ENCODE peak calls at places on chromosomes 2 and 18, in nine cellular contexts. N is AG10803; K is colonic mucosa; L is foreskin fibroblast; I is GM13976; U is upper lobe of right lung; Y is kidney; C is CD4-positive, alpha-beta T cell; Q is bronchial epithelial cell. O is an unnamed sample.

GRCh38 chr2:85998071-85998991 is 107.4 kb downstream of the POLR1A start:
- DNase-seq in U (peak), N (peak), Y (peak), C (no peak), Q (no peak), L (peak), K (no peak), I (no peak), O (peak)

GRCh38 chr2:45707661-45708060 is 56.2 kb downstream of the PRKCE start:
- DNase-seq in N (no peak), I (no peak), Y (no peak), C (no peak), L (no peak), K (no peak), U (no peak), Q (no peak), O (no peak)

GRCh38 chr2:171084128-171084527 is 76.6 kb downstream of the TLK1 start:
- DNase-seq in Y (no peak), I (no peak), U (no peak), N (no peak), C (no peak), L (no peak), K (no peak), Q (no peak), O (no peak)

GRCh38 chr18:24818451-24818850 is 358.0 kb downstream of the HRH4 start:
- DNase-seq in Y (no peak), K (no peak), U (no peak), C (no peak), N (no peak), Q (no peak), I (no peak), L (no peak), O (no peak)

GRCh38 chr2:133737597-133737996 is 169.3 kb upstream of the NCKAP5 start:
- DNase-seq in N (no peak), C (no peak), Y (no peak), L (peak), U (no peak), K (no peak), Q (no peak), I (no peak), O (no peak)

GRCh38 chr2:102514061-102514785 is 41.2 kb downstream of the SLC9A4 start:
- DNase-seq in C (no peak), I (no peak), N (peak), K (no peak), L (peak), Y (no peak), Q (peak), U (no peak), O (peak)

GRCh38 chr18:6414723-6415362 is at the start of gene L3MBTL4:
- DNase-seq in I (peak), L (peak), N (no peak), K (peak), Q (no peak), C (no peak), U (peak), Y (peak), O (no peak)

GRCh38 chr2:170258382-170258781 is 80.4 kb downstream of the MYO3B start:
- DNase-seq in U (no peak), K (no peak), C (no peak), Y (no peak), N (no peak), I (no peak), Q (peak), L (peak), O (no peak)

GRCh38 chr2:190378883-190379237 is 29.3 kb upstream of the MFSD6 start:
- DNase-seq in L (no peak), N (no peak), C (no peak), Y (no peak), K (no peak), Q (no peak), U (no peak), I (no peak), O (no peak)

GRCh38 chr2:146853741-146854444 is 990.9 kb upstream of the ACVR2A start:
- DNase-seq in C (no peak), L (peak), I (no peak), K (no peak), Q (peak), N (peak), Y (no peak), U (no peak), O (no peak)

GRCh38 chr2:48315847-48316194 is 214.1 kb upstream of the STON1 start:
- DNase-seq in I (no peak), C (no peak), L (peak), N (no peak), Q (peak), Y (no peak), K (peak), U (no peak), O (no peak)

GRCh38 chr2:213476641-213477040 is 192.4 kb downstream of the SPAG16 start:
- DNase-seq in L (no peak), U (no peak), Y (no peak), Q (peak), K (no peak), I (no peak), C (no peak), N (peak), O (peak)

GRCh38 chr2:46469116-46469515 is 10.2 kb upstream of the TMEM247 start:
- DNase-seq in L (no peak), U (no peak), K (no peak), N (no peak), C (no peak), I (no peak), Y (no peak), Q (peak), O (no peak)

GRCh38 chr2:177489719-177490301 is 97.2 kb downstream of the AGPS start:
- DNase-seq in L (peak), Y (no peak), Q (peak), C (no peak), U (no peak), N (peak), K (no peak), I (no peak), O (peak)

GRCh38 chr2:18959952-18960717 is 370.8 kb upstream of the NT5C1B start:
- DNase-seq in I (no peak), Q (peak), Y (no peak), L (peak), C (no peak), K (no peak), N (peak), U (no peak), O (no peak)

GRCh38 chr2:120441744-120442471 is 96.0 kb downstream of the INHBB start:
- DNase-seq in Q (peak), Y (peak), I (no peak), N (peak), L (peak), C (no peak), K (peak), U (peak), O (no peak)

GRCh38 chr2:95728878-95729511 is 137.2 kb downstream of the TRIM43 start:
- DNase-seq in I (peak), N (peak), C (no peak), L (peak), U (no peak), Y (no peak), Q (peak), K (peak), O (peak)

GRCh38 chr2:27753744-27754588 is 17.6 kb upstream of the MRPL33 start:
- DNase-seq in L (peak), K (peak), C (peak), N (peak), U (peak), I (peak), Q (peak), Y (peak), O (peak)

GRCh38 chr2:33086400-33087015 is 139.8 kb downstream of the LTBP1 start:
- DNase-seq in L (peak), I (no peak), Q (peak), N (no peak), Y (no peak), C (no peak), K (no peak), U (no peak), O (no peak)

GRCh38 chr2:24400207-24400907 is 40.0 kb upstream of the ITSN2 start:
- DNase-seq in L (no peak), N (no peak), C (no peak), Y (no peak), U (no peak), K (no peak), Q (no peak), I (no peak), O (no peak)

GRCh38 chr2:11270891-11271290 is 73.5 kb downstream of the ROCK2 start:
- DNase-seq in N (peak), Q (peak), I (no peak), U (no peak), K (no peak), C (no peak), L (peak), Y (no peak), O (no peak)

GRCh38 chr2:38074047-38074774 is 1.7 kb downstream of the CYP1B1 start:
- DNase-seq in I (peak), N (no peak), U (peak), C (no peak), Y (peak), Q (no peak), L (no peak), K (no peak), O (no peak)

GRCh38 chr18:52150050-52150449 is 189.9 kb upstream of the DCC start:
- DNase-seq in Q (peak), U (no peak), Y (no peak), C (no peak), K (no peak), L (no peak), I (no peak), N (no peak), O (no peak)

GRCh38 chr2:219448099-219448775 is 13.6 kb downstream of the SPEG start:
- DNase-seq in Q (no peak), I (no peak), Y (no peak), C (no peak), U (no peak), K (no peak), N (no peak), L (no peak), O (no peak)

GRCh38 chr2:222595573-222595972 is 60.3 kb downstream of the FARSB start:
- DNase-seq in U (no peak), Y (no peak), K (no peak), C (no peak), N (no peak), Q (no peak), L (peak), I (no peak), O (no peak)

GRCh38 chr2:37146062-37146461 is 10.7 kb downstream of the EIF2AK2 start:
- DNase-seq in U (no peak), K (no peak), C (no peak), Q (no peak), I (no peak), L (no peak), Y (no peak), N (no peak), O (no peak)

GRCh38 chr2:150214626-150215025 is 272.8 kb downstream of the RND3 start:
- DNase-seq in Y (no peak), C (no peak), K (peak), I (no peak), Q (no peak), U (no peak), L (no peak), N (no peak), O (no peak)

GRCh38 chr2:195648780-195649179 is 8.2 kb upstream of the SLC39A10 start:
- DNase-seq in N (peak), L (no peak), K (no peak), Q (no peak), Y (no peak), I (no peak), C (no peak), U (no peak), O (no peak)

GRCh38 chr2:241422350-241422749 is 66.3 kb downstream of the FARP2 start:
- DNase-seq in C (no peak), L (no peak), K (no peak), Y (no peak), Q (no peak), I (no peak), N (no peak), U (no peak), O (no peak)

GRCh38 chr2:11411768-11412448 is 54.1 kb downstream of the E2F6 start:
- DNase-seq in C (no peak), U (no peak), I (no peak), N (peak), Y (no peak), L (peak), Q (peak), K (peak), O (peak)

GRCh38 chr2:43114210-43114609 is 112.2 kb downstream of the ZFP36L2 start:
- DNase-seq in Y (no peak), K (no peak), I (no peak), N (no peak), U (no peak), Q (peak), L (no peak), C (no peak), O (no peak)

GRCh38 chr18:998976-999375 is 94.3 kb downstream of the ADCYAP1 start:
- DNase-seq in Y (no peak), C (no peak), K (no peak), I (no peak), L (no peak), N (no peak), U (no peak), Q (no peak), O (no peak)

GRCh38 chr2:156663757-156664409 is 227.7 kb downstream of the GPD2 start:
- DNase-seq in N (no peak), C (no peak), L (no peak), Y (no peak), I (peak), K (no peak), U (no peak), Q (no peak), O (no peak)

GRCh38 chr2:202870431-202871160 is 970 bp downstream of the ICA1L start:
- DNase-seq in C (peak), Y (peak), Q (peak), N (peak), K (peak), I (peak), U (peak), L (peak), O (peak)

GRCh38 chr2:143371616-143372015 is 242.4 kb downstream of the ARHGAP15 start:
- DNase-seq in Q (no peak), L (no peak), I (no peak), K (no peak), C (no peak), Y (no peak), U (no peak), N (no peak), O (no peak)

GRCh38 chr18:56831988-56832387 is 180.8 kb downstream of the WDR7 start:
- DNase-seq in L (no peak), U (no peak), Q (no peak), K (no peak), I (no peak), C (no peak), N (no peak), Y (no peak), O (no peak)

GRCh38 chr2:38797276-38797675 is 19.3 kb downstream of the GEMIN6 start:
- DNase-seq in U (no peak), C (no peak), Y (no peak), I (no peak), N (no peak), Q (no peak), K (no peak), L (no peak), O (no peak)

GRCh38 chr2:1656961-1657841 is 87.1 kb downstream of the PXDN start:
- DNase-seq in U (no peak), I (no peak), K (no peak), Q (peak), N (no peak), Y (no peak), L (no peak), C (no peak), O (no peak)

GRCh38 chr2:101986804-101987740 is 4.7 kb upstream of the IL1R2 start:
- DNase-seq in Q (no peak), Y (no peak), L (no peak), I (no peak), N (no peak), C (no peak), K (peak), U (no peak), O (no peak)

DNA sequence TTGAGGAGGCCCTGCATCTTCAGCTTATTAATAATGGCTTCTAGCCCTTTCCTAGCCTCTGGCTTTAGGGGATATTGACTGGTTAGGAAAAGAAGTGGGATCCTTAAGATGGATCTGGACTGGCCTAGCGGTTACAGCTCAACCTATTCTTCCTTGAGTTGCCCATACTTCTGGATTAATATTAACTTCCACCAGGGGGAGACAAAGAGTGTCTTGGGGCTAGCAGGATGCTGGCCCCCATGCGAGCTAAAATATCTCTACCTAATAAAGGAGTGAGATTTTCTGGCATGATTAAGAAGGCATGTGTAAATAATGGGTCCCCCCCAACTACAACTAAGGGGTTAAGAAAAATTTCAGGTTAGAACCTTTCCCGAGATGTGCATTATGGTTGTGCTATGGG is 23.2 kb upstream of the PLA2R1 start:
- DNase-seq in I (no peak), N (no peak), U (no peak), Q (no peak), C (no peak), K (no peak), Y (no peak), L (no peak), O (no peak)
- TF ChIP-seq CTCF in I (no peak), N (peak), U (no peak), Q (no peak), C (no peak), K (no peak), Y (no peak), L (peak), O (peak)

DNA sequence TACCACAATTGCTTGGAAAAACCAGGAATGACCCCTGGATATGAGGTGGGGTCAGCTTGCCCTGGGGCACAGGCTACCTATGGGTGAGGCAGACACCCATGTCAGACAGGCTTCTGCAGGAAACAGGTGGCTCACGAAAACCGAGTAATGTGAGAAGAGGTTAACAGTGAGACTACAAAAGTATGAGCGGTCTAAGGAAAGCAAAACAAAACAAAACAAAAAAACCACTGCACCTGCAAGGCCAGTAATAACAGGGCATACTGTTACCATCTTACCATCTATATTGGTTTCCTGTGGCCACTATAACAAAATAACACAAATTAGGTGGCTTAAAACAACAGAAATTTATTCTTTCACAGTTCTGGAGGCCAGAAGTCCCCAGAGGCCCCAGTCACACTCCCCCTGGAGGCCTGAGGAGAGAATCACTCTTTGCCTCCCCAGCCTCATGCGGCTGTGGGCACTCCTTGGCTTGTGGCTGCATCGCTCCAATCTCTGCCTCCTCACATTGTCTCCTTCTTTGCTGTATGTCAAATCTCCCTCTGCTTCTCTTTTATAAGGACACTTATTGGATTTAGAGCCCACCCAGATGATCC is 86.6 kb upstream of the EPC2 start:
- DNase-seq in Q (no peak), I (no peak), C (no peak), L (no peak), Y (no peak), K (no peak), U (no peak), N (no peak), O (no peak)
- TF ChIP-seq CTCF in Q (no peak), I (no peak), C (no peak), L (no peak), Y (no peak), K (peak), U (no peak), N (no peak), O (peak)

GRCh38 chr2:140947236-140947635 is 1183.6 kb downstream of the LRP1B start:
- DNase-seq in U (no peak), K (no peak), I (no peak), C (no peak), N (no peak), L (no peak), Q (no peak), Y (no peak), O (no peak)

GRCh38 chr2:140942284-140942683 is 1188.5 kb downstream of the LRP1B start:
- DNase-seq in U (no peak), I (no peak), K (no peak), L (no peak), Q (no peak), C (no peak), Y (no peak), N (no peak), O (no peak)

GRCh38 chr2:140943867-140944266 is 1186.9 kb downstream of the LRP1B start:
- DNase-seq in Q (no peak), U (no peak), Y (no peak), I (no peak), K (no peak), N (no peak), L (no peak), C (no peak), O (no peak)
- TF ChIP-seq CTCF in Q (no peak), U (no peak), Y (no peak), I (no peak), K (no peak), N (peak), L (no peak), C (no peak), O (no peak)

DNA sequence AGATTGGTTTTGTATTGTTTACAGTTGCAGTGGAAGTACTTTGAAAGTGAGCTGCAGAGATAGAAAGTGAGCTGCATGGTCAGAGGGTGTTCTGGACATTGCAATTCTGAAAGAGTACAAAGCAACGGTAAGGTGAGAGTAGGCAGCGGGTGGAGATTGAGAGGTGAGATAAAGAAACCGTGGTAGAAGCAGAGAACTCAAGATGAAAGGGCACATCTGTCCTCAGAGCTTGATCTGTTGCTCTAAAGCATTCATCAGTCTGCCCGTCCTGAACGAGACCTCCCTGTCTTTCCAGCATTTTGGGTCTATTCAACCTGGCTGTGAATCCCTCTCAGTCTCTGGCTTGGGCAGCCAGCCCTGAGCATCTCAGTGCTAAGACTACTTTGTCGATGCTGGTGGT is 793.7 kb upstream of the CELF4 start:
- DNase-seq in L (no peak), K (no peak), U (no peak), N (no peak), C (no peak), Q (no peak), Y (no peak), I (no peak), O (no peak)
- TF ChIP-seq CTCF in L (no peak), K (no peak), U (no peak), N (no peak), C (no peak), Q (no peak), Y (no peak), I (no peak), O (no peak)

GRCh38 chr2:28955492-28955891 is 25.6 kb upstream of the TOGARAM2 start:
- DNase-seq in Q (no peak), K (no peak), I (no peak), C (no peak), Y (no peak), L (peak), U (no peak), N (no peak), O (no peak)

GRCh38 chr2:28950941-28951630 is 30.0 kb upstream of the TOGARAM2 start:
- DNase-seq in Q (no peak), C (no peak), U (no peak), N (no peak), I (no peak), L (no peak), Y (no peak), K (no peak), O (no peak)

GRCh38 chr2:28951910-28952805 is 28.9 kb upstream of the TOGARAM2 start:
- DNase-seq in U (no peak), C (no peak), L (peak), Q (peak), Y (no peak), N (peak), K (no peak), I (no peak), O (no peak)

GRCh38 chr2:28949617-28950305 is 31.3 kb upstream of the TOGARAM2 start:
- DNase-seq in L (peak), K (no peak), N (no peak), I (no peak), U (no peak), C (no peak), Y (no peak), Q (peak), O (no peak)

GRCh38 chr2:28952806-28953190 is 28.3 kb upstream of the TOGARAM2 start:
- DNase-seq in Q (no peak), C (no peak), N (no peak), L (no peak), I (no peak), Y (no peak), U (no peak), K (no peak), O (no peak)
- TF ChIP-seq CTCF in Q (peak), C (no peak), N (no peak), L (no peak), I (no peak), Y (no peak), U (no peak), K (no peak), O (peak)

O was measured in HFFc6.